ENCODE peak calls at places on chromosomes 1 and 21, in seven cellular contexts. H is tibial nerve, T is A549, Z is esophagus muscularis mucosa, C is stomach, X is HepG2, B is sigmoid colon. N is an unnamed sample.

GRCh38 chr1:246838118-246838456 is 93.7 kb downstream of the AHCTF1 start:
- DNase-seq in C (no peak), B (no peak), H (no peak), T (no peak), Z (no peak), X (no peak), N (no peak)

GRCh38 chr1:28565040-28565439 is 12.2 kb downstream of the TRNAU1AP start:
- DNase-seq in C (no peak), H (no peak), B (no peak), Z (no peak), T (no peak), X (no peak), N (no peak)

GRCh38 chr1:216936779-216937178 is 213.6 kb upstream of the ESRRG start:
- DNase-seq in C (no peak), T (no peak), Z (no peak), X (no peak), B (no peak), H (no peak), N (no peak)

GRCh38 chr1:230910755-230911117 is 42.4 kb upstream of the C1orf198 start:
- DNase-seq in H (no peak), C (no peak), B (no peak), Z (no peak), X (no peak), T (no peak), N (no peak)

GRCh38 chr1:167599839-167600581 is 30.0 kb upstream of the RCSD1 start:
- DNase-seq in X (peak; percentile 18), C (no peak), H (peak; percentile 28), Z (no peak), B (no peak), T (no peak), N (peak; percentile 21)

GRCh38 chr1:30262158-30262557 is 461.2 kb downstream of the MATN1 start:
- DNase-seq in T (no peak), Z (no peak), C (no peak), B (peak; percentile 25), H (no peak), X (no peak), N (no peak)

GRCh38 chr1:170970256-170970655 is 34.9 kb downstream of the MROH9 start:
- DNase-seq in B (no peak), X (no peak), H (no peak), C (no peak), T (no peak), Z (no peak), N (no peak)

GRCh38 chr1:36400825-36401601 is 3.3 kb upstream of the LSM10 start:
- DNase-seq in B (peak; percentile 87), T (no peak), H (peak; percentile 47), X (peak; percentile 93), Z (peak; percentile 96), C (peak; percentile 55), N (peak; percentile 81)

GRCh38 chr1:10001016-10001665 is 4.1 kb downstream of the RBP7 start:
- DNase-seq in Z (no peak), C (no peak), T (no peak), H (no peak), B (no peak), X (no peak), N (no peak)

GRCh38 chr1:228177183-228177475 is 11.5 kb downstream of the IBA57 start:
- DNase-seq in Z (no peak), X (no peak), B (no peak), H (no peak), T (no peak), C (no peak), N (no peak)

GRCh38 chr1:64228181-64228957 is 24.9 kb downstream of the UBE2U start:
- DNase-seq in C (no peak), T (no peak), X (no peak), B (no peak), H (no peak), Z (no peak), N (no peak)

GRCh38 chr1:32215629-32216505 is 6.3 kb downstream of the TMEM234 start:
- DNase-seq in X (peak; percentile 61), Z (no peak), B (no peak), T (peak; percentile 62), H (peak; percentile 56), C (peak; percentile 73), N (peak; percentile 76)

DNA sequence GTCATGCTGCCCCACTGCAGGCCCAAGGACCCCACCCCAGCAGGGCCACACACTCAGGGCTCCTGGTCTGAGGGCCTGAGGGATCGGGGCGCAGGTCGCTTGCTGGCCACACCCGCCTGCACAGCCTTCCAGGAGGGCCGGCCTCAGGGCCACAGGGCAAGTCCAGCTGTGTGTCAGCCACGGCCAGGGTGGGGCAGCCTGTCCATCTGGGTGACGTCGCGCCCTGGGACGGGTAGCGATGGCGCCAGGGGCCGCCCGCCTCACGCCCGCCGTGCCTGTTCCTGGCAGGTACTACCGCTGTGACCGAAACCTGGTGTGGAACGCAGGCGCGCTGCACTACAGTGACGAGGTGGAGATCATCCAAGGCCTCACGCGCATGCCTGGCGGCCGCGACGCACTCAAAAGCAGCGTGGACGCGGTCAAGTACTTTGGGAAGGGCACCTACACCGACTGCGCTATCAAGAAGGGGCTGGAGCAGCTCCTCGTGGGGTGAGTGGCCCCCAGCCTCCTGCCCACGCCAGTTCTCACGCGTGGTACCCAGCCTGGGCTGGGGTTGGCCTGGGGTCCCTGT is 2.5 kb downstream of the COL6A1 start:
- DNase-seq in H (no peak), C (no peak), B (peak; percentile 92), X (no peak), T (no peak), Z (no peak), N (peak; percentile 49)
- H3K4me3 ChIP-seq in H (no peak overlapping the region), C (peak overlapping the region; percentile 71), B (peak overlapping the region; percentile 79), X (no peak overlapping the region), T (no peak overlapping the region), Z (peak overlapping the region; percentile 70), N (peak overlapping the region; percentile 45)

DNA sequence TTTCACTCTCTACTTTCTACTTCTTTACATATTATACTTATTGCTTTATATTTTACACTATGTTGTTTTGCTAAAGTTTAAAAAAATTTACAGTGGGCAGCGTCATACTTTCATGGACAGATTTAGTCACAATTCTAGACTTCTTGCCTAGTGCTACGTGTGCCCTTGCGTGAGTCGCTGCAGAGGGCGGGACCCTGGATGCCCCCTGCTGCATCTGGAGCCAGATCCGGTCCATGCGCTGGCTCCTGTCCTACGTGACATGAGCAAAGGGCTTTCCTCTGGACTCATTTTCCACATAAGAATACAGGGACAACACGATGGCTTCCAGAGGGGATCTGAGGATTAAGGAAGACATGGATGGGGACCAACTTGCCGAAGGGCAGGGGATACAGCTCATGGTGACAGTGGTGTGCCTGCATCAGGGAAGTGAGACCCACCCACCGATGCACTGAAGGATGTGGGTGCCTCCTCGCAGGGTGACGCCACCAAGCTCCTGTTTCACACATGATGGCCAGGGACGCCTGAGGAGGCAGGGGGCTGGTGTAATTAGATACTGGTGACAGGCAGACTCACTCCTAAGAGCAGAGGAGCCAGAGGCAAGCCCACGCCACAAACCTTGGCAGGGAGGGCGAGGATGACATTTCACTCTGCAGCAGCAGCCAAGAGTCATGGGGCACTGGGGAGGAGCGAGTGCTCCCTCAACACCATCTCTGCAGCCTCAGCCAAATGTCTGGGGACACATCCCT is 86.6 kb downstream of the DMRTB1 start:
- DNase-seq in T (no peak), B (peak; percentile 26), Z (no peak), X (no peak), C (no peak), H (no peak), N (peak; percentile 2)
- TF ChIP-seq CTCF in T (no peak), B (no peak), Z (no peak), X (no peak), C (no peak), H (no peak), N (no peak)

GRCh38 chr21:29843818-29844217 is 96.0 kb downstream of the GRIK1 start:
- DNase-seq in X (no peak), B (no peak), Z (no peak), H (no peak), C (no peak), T (no peak), N (no peak)
- TF ChIP-seq EP300 in X (no peak), B (no peak), Z (no peak), H (no peak), C (no peak), T (no peak), N (no peak)

GRCh38 chr1:76764638-76765572 is 102.4 kb upstream of the ST6GALNAC5 start:
- DNase-seq in C (no peak), Z (no peak), B (no peak), X (no peak), T (no peak), H (no peak), N (no peak)
- H3K4me3 ChIP-seq in C (no peak overlapping the region), Z (peak overlapping the region; percentile 24), B (peak overlapping the region; percentile 9), X (no peak overlapping the region), T (peak overlapping the region; percentile 27), H (no peak overlapping the region), N (no peak overlapping the region)

GRCh38 chr1:201944002-201944401 is 2.3 kb downstream of the LMOD1 start:
- DNase-seq in H (no peak), C (no peak), X (no peak), Z (no peak), B (no peak), T (no peak), N (no peak)

GRCh38 chr1:201946224-201946908 is at the start of gene LMOD1:
- DNase-seq in Z (peak; percentile 97), X (peak; percentile 52), H (peak; percentile 86), C (peak; percentile 78), B (peak; percentile 99), T (no peak), N (peak; percentile 82)

GRCh38 chr1:201945863-201946223 is 505 bp downstream of the LMOD1 start:
- DNase-seq in C (no peak), Z (no peak), X (no peak), H (no peak), B (no peak), T (no peak), N (no peak)

GRCh38 chr1:201944639-201945038 is 1.7 kb downstream of the LMOD1 start:
- DNase-seq in C (no peak), X (no peak), Z (no peak), T (no peak), B (no peak), H (no peak), N (no peak)

DNA sequence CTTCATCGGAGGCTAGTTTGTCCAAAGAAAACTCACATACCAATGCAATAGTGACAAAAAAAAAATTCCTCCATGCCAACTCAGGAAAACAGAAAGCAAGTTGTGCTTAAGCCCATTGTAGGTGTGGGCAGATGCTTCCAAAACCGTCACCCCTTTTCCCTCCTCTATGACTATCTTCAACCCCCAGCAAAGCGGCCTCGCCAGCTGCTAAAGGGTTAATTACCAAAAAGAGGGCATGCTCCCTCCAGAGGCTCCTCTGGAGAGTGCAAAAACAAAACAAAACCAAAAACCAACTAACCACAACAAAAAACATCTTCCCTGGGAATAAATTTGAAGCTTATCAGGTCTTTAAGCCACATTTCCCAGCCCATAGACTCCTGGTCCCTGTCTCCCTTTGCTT is 1.2 kb downstream of the LMOD1 start:
- DNase-seq in H (no peak), B (no peak), X (no peak), Z (no peak), T (no peak), C (no peak), N (no peak)
- TF ChIP-seq CTCF in H (no peak), B (peak; percentile 39), X (no peak), Z (peak; percentile 31), T (no peak), C (no peak), N (peak; percentile 23)

N was measured in transverse colon.